ENCODE peak calls at places on chromosomes 4 and X, in four cellular contexts. W, C, V and Z are unnamed samples.

GRCh38 chrX:154368630-154369452 is 5.6 kb downstream of the FLNA start:
- DNase-seq in W (no peak), C (peak), V (peak), Z (peak)

GRCh38 chr4:173014113-173014558 is 154.5 kb upstream of the GALNT7 start:
- DNase-seq in W (peak), C (no peak), V (no peak), Z (no peak)

GRCh38 chrX:107619836-107620235 is 8.5 kb upstream of the PRPS1 start:
- DNase-seq in W (no peak), C (peak), V (no peak), Z (no peak)

GRCh38 chrX:129665916-129666644 is 11.3 kb upstream of the APLN start:
- DNase-seq in W (no peak), C (no peak), V (no peak), Z (peak)

GRCh38 chr4:168082379-168082778 is 10.0 kb upstream of the ANXA10 start:
- DNase-seq in W (no peak), C (no peak), V (no peak), Z (no peak)

GRCh38 chr4:186553717-186554116 is 1.6 kb downstream of the MTNR1A start:
- DNase-seq in W (no peak), C (no peak), V (no peak), Z (no peak)

GRCh38 chr4:176539785-176540175 is 220.0 kb downstream of the SPCS3 start:
- DNase-seq in W (no peak), C (no peak), V (no peak), Z (no peak)

GRCh38 chr4:15717126-15717525 is 14.3 kb downstream of the BST1 start:
- DNase-seq in W (no peak), C (no peak), V (no peak), Z (no peak)

GRCh38 chrX:133415276-133416105 is at the start of gene GPC4:
- DNase-seq in W (peak), C (no peak), V (no peak), Z (peak)

GRCh38 chrX:14476169-14476568 is 53.2 kb upstream of the GLRA2 start:
- DNase-seq in W (no peak), C (no peak), V (no peak), Z (no peak)

GRCh38 chr4:2135083-2135482 is 76.0 kb downstream of the NAT8L start:
- DNase-seq in W (no peak), C (no peak), V (no peak), Z (no peak)

GRCh38 chr4:169116270-169116901 is 106.3 kb upstream of the CBR4 start:
- DNase-seq in W (no peak), C (no peak), V (no peak), Z (no peak)

GRCh38 chrX:120629667-120630537 is at the start of gene C1GALT1C1:
- DNase-seq in W (peak), C (peak), V (peak), Z (peak)

GRCh38 chr4:158667651-158668198 is 4.0 kb downstream of the C4orf46 start:
- DNase-seq in W (no peak), C (peak), V (peak), Z (no peak)

GRCh38 chr4:119725688-119726330 is 97.2 kb upstream of the PDE5A start:
- DNase-seq in W (no peak), C (no peak), V (no peak), Z (no peak)

GRCh38 chrX:18377802-18378201 is 23.3 kb upstream of the SCML2 start:
- DNase-seq in W (peak), C (peak), V (peak), Z (peak)

GRCh38 chr4:2941138-2942036 is 21.8 kb downstream of the NOP14 start:
- DNase-seq in W (no peak), C (no peak), V (no peak), Z (no peak)

GRCh38 chrX:68415289-68415688 is 18.0 kb downstream of the OPHN1 start:
- DNase-seq in W (no peak), C (no peak), V (no peak), Z (no peak)

GRCh38 chr4:176319237-176319703 is 496 bp upstream of the SPCS3 start:
- DNase-seq in W (no peak), C (no peak), V (peak), Z (no peak)

GRCh38 chr4:139782926-139783542 is 117.4 kb downstream of the MGST2 start:
- DNase-seq in W (no peak), C (no peak), V (no peak), Z (no peak)

GRCh38 chr4:57639566-57640328 is 529.6 kb upstream of the IGFBP7 start:
- DNase-seq in W (peak), C (no peak), V (no peak), Z (no peak)

DNA sequence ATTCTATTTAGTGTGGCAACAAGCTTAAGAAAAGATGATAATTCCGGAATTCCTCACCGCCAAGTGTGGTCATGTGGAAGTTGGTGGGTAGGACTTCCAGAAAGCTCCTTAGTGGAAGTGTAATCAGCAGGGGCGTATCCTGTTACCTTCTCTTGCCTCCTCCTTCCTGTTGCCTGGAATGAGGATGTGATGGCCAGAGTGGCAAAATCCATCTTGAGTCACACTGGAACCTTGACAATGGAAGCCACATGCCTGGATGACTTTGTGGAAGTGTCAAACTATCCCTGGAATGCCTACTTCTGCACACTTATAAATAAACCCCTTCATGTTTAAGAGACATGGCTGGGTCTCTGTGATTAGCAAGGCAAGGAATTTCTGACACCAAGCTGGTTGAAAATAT is 191.0 kb downstream of the PRDM5 start:
- DNase-seq in W (no peak), C (no peak), V (no peak), Z (no peak)
- TF ChIP-seq FOSL1 in W (no peak), C (no peak), V (no peak), Z (no peak)

GRCh38 chr4:182093431-182093831 is 149.8 kb upstream of the TENM3 start:
- DNase-seq in W (no peak), C (no peak), V (no peak), Z (no peak)
- TF ChIP-seq FOSL1 in W (no peak), C (no peak), V (no peak), Z (no peak)

GRCh38 chr4:7518871-7519637 is 84.3 kb upstream of the PSAPL1 start:
- DNase-seq in W (no peak), C (no peak), V (no peak), Z (no peak)
- TF ChIP-seq FOSL1 in W (no peak), C (no peak), V (no peak), Z (no peak)

DNA sequence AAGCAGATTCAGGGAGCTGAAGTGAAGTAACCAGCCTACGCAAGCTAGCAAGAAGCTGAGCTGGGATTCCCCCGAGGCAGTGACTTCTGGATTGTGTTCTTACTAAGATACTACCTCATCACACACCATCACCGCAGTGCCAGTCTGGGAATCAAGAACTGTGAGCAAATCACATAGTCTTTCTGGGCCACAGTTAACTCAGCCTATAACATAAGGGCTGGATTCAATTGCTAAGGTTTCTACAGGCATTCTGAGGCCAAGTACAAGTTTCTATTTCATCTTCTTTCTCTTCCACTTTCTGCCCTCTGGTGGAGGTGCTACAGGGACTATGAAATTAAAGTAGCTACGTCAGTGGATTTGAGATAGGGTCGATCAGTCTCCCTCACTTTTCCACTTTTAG is 1.4 kb upstream of the CORIN start:
- DNase-seq in W (no peak), C (no peak), V (no peak), Z (no peak)
- TF ChIP-seq FOSL1 in W (no peak), C (no peak), V (no peak), Z (no peak)

DNA sequence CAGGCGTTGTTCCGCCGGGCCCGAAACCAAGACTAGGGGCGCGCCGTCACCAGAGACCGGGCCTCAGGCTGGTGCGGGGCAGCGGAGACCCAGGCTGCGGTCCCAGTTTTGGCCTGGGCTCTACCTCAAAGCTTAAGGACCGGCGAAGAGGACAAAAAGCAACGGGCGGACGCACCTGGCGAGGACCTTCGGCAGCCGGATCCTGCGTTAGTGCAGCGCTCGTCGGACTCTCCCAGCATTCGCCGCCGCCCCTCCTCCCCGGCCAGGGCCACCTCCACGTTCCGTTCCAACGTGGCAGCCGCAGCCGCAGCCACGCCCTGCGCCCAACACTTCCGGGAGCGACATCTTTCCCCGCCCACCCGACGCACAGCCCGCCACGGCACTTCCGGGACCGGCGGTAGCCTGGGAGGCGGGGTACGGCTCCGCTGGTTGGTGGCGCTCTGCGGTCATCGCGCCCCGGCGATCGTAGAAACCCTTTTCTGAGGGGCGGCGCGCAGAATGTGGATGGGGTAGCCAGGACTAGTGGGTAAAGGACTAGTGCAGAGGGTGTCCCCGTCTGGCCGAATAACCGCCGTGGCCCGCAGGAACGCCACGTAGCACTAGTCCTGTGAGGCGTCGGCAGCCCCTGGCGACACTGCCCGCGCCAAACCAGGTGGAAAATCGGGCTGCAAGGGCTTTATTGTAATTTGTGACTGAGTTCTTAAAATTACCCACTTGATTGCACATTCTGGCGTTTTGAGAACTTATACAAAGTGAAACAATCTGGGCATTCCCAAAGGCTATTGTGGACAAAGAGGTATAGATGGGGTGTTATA is at the start of gene SEC31A:
- DNase-seq in W (peak), C (peak), V (peak), Z (peak)
- TF ChIP-seq FOSL1 in W (no peak), C (no peak), V (no peak), Z (no peak)

GRCh38 chr4:152044341-152044740 is 283.5 kb upstream of the GATB start:
- DNase-seq in W (no peak), C (no peak), V (no peak), Z (no peak)
- TF ChIP-seq FOSL1 in W (no peak), C (no peak), V (no peak), Z (no peak)